ENCODE peak calls at places on chromosomes 5 and 9, in ten cellular contexts. E is GM23338, B is BJ, D is progenitor cell of endocrine pancreas, J is transverse colon, S is dorsolateral prefrontal cortex, I is IMR-90, H is upper lobe of left lung, X is A549, O is AG10803. G is an unnamed sample.
A peak's percentile ranks its signal among the peaks of the same experiment; 100 is the strongest.

GRCh38 chr5:181140766-181141165 is 6.6 kb upstream of the OR2V2 start:
- DNase-seq in B (no peak), O (no peak), S (no peak), X (no peak), J (no peak), H (no peak), D (no peak), I (no peak), E (no peak), G (no peak)

GRCh38 chr5:132816554-132816953 is 3.5 kb downstream of the SOWAHA start:
- DNase-seq in D (no peak), B (no peak), O (no peak), X (no peak), E (no peak), H (no peak), J (no peak), S (no peak), I (peak; percentile 47), G (no peak)

GRCh38 chr5:52945040-52945439 is 44.1 kb upstream of the ITGA2 start:
- DNase-seq in J (no peak), H (no peak), E (no peak), D (no peak), X (no peak), O (no peak), I (no peak), S (no peak), B (no peak), G (no peak)

GRCh38 chr5:88955403-88955802 is 72.4 kb upstream of the MEF2C start:
- DNase-seq in O (no peak), B (no peak), X (no peak), S (no peak), E (peak; percentile 56), J (no peak), I (no peak), H (no peak), D (no peak), G (no peak)

GRCh38 chr9:34177906-34178697 is 741 bp upstream of the UBAP1 start:
- DNase-seq in O (no peak), I (no peak), E (peak; percentile 31), X (no peak), D (no peak), J (no peak), H (no peak), S (no peak), B (no peak), G (no peak)

GRCh38 chr5:180084638-180085561 is 13.3 kb upstream of the RNF130 start:
- DNase-seq in I (no peak), E (peak; percentile 51), J (peak; percentile 80), H (peak; percentile 80), D (no peak), O (no peak), S (no peak), B (no peak), X (no peak), G (no peak)

GRCh38 chr5:35855221-35855620 is 1.5 kb upstream of the IL7R start:
- DNase-seq in I (no peak), B (no peak), H (no peak), X (no peak), O (no peak), J (no peak), D (no peak), S (no peak), E (no peak), G (no peak)

GRCh38 chr5:128228506-128228905 is 144.9 kb downstream of the SLC12A2 start:
- DNase-seq in I (peak; percentile 58), D (no peak), H (no peak), X (no peak), O (peak; percentile 68), S (no peak), E (no peak), J (no peak), B (no peak), G (no peak)

GRCh38 chr5:164091836-164092235 is 586.4 kb downstream of the MAT2B start:
- DNase-seq in S (no peak), J (no peak), B (no peak), D (no peak), E (no peak), H (no peak), X (no peak), O (no peak), I (no peak), G (no peak)

GRCh38 chr9:86636614-86637013 is 282.4 kb upstream of the TUT7 start:
- DNase-seq in X (no peak), E (no peak), D (no peak), H (no peak), I (no peak), S (no peak), O (no peak), J (no peak), B (no peak), G (no peak)

GRCh38 chr5:139474815-139475791 is 4.3 kb downstream of the SMIM33 start:
- DNase-seq in H (peak; percentile 74), X (no peak), S (no peak), I (peak; percentile 87), O (peak; percentile 76), E (no peak), J (peak; percentile 39), B (peak; percentile 46), D (no peak), G (no peak)

GRCh38 chr5:116661419-116661818 is 86.8 kb upstream of the SEMA6A start:
- DNase-seq in E (no peak), J (no peak), S (no peak), B (no peak), O (no peak), H (no peak), I (no peak), D (no peak), X (no peak), G (no peak)

GRCh38 chr9:89525673-89526374 is 27.9 kb upstream of the SEMA4D start:
- DNase-seq in D (no peak), I (no peak), H (no peak), O (no peak), S (no peak), B (no peak), X (no peak), J (no peak), E (no peak), G (no peak)

GRCh38 chr5:41465493-41466171 is 44.8 kb downstream of the PLCXD3 start:
- DNase-seq in B (no peak), S (no peak), E (no peak), D (no peak), J (no peak), H (no peak), I (peak; percentile 1), X (no peak), O (no peak), G (no peak)

GRCh38 chr5:134252671-134253070 is 26.8 kb upstream of the PPP2CA start:
- DNase-seq in S (no peak), B (peak; percentile 59), O (peak; percentile 84), E (no peak), J (no peak), X (peak; percentile 80), H (no peak), D (no peak), I (peak; percentile 96), G (no peak)

GRCh38 chr5:137778772-137779564 is 24.8 kb upstream of the HNRNPA0 start:
- DNase-seq in B (no peak), E (peak; percentile 68), H (no peak), S (no peak), O (peak; percentile 33), J (no peak), D (no peak), X (no peak), I (peak; percentile 39), G (no peak)

GRCh38 chr5:5270958-5271605 is 131.0 kb downstream of the ADAMTS16 start:
- DNase-seq in X (peak; percentile 82), I (peak; percentile 40), H (peak; percentile 53), J (peak; percentile 14), D (peak; percentile 43), E (peak; percentile 64), B (peak; percentile 42), O (peak; percentile 77), S (peak; percentile 81), G (peak; percentile 79)
- TF ChIP-seq CTCF in X (no peak), I (no peak), H (no peak), J (no peak), D (peak; percentile 22), E (no peak), B (peak; percentile 9), O (peak; percentile 22), S (no peak), G (no peak)

DNA sequence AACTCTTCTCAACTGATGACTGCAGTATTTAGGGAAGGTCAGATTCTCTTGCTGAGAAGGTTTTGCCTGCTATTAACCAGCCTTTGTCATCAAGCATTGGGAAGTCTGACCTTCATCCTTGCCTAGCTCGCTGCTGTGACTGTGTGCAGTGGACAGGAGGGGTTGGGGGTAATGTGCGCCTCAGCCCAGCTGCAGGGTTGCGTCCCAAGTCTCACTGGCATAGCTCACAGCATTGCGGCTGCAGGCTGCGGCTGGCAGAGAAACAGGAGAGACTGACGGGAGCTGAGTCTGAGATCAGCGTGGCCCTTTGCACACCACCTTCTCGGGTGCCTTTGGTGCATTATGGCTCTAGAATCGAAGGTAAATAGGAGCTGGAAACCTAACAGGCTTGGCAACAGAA is 55.9 kb upstream of the NCS1 start:
- DNase-seq in O (no peak), I (no peak), H (no peak), S (no peak), J (no peak), D (no peak), E (no peak), X (no peak), B (no peak), G (no peak)
- TF ChIP-seq CTCF in O (no peak), I (no peak), H (no peak), S (no peak), J (no peak), D (no peak), E (no peak), X (no peak), B (no peak), G (no peak)

DNA sequence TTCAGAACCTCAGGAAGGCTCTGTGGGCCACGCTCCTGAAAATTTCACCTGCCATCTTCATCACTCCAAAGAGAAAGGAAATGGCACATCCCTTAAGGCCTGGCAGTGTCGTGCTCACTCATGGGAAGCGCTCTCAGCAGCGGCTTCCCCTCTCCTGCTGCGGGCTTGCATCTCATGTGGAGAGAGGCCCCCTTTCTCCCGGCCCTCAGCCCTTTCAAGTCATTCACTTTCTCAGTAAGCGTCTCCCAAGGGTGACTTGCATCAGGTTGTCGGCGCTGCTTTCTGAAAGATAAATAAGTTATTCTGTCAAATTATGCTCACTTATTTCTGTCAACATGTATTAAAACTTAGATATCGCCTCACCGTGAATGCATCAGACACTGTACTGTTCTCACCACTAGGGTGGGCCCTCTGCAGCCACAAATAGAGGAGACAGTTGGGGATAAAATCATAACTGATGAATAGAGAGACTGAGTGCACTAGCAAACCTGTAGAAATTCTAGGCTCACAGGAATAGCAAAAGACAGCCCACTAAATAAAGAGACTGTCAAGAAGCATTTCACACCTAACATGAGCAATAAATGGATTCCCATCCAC is 174.6 kb downstream of the RFK start:
- DNase-seq in O (no peak), H (no peak), B (no peak), X (no peak), J (no peak), I (peak; percentile 10), E (peak; percentile 34), S (no peak), D (no peak), G (no peak)
- TF ChIP-seq CTCF in O (no peak), H (no peak), B (peak; percentile 22), X (peak; percentile 17), J (no peak), I (peak; percentile 36), E (peak; percentile 67), S (no peak), D (peak; percentile 25), G (no peak)

DNA sequence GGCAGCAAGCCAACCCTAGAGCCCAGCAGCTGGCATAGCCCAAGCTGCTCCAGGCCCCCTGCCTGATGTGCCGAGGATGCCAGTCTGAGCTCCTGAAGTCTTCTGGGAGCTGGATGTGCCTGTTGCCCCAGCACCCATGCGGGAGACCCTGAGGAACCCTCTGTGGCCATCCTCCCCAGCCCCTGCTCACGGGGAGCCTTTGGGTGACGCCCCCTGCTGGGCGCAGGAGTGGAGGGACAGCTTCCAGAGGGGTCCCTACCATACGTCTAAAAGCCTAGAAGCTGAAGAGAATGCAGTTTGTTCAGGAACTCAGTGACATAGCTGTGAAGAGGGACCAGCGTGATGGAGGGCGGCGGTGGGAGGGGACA is 33.1 kb upstream of the MVB12B start:
- DNase-seq in J (no peak), X (no peak), B (no peak), S (no peak), D (no peak), I (no peak), O (no peak), E (peak; percentile 37), H (no peak), G (no peak)
- TF ChIP-seq CTCF in J (no peak), X (peak; percentile 12), B (peak; percentile 22), S (no peak), D (peak; percentile 47), I (peak; percentile 3), O (no peak), E (peak; percentile 56), H (no peak), G (no peak)

G was measured in mesothelial cell of epicardium.